ENCODE peak calls at places on chromosomes 16 and 17, in five cellular contexts. One of them, this sample, is unnamed.

GRCh38 chr17:46984892-46985291 is 5.8 kb upstream of the RPRML start:
- DNase-seq in neural progenitor cell: no peak
- DNase-seq in PC-3: no peak
- DNase-seq in HCT116: no peak
- DNase-seq in GM23248: no peak
- DNase-seq in this sample: no peak

GRCh38 chr17:50064253-50064991 is 8.5 kb downstream of the ITGA3 start:
- DNase-seq in GM23248: peak; percentile 99
- DNase-seq in neural progenitor cell: no peak
- DNase-seq in HCT116: peak; percentile 86
- DNase-seq in PC-3: peak; percentile 100
- DNase-seq in this sample: peak; percentile 83

GRCh38 chr16:85148959-85149358 is 36.7 kb upstream of the CIBAR2 start:
- DNase-seq in neural progenitor cell: no peak
- DNase-seq in HCT116: no peak
- DNase-seq in GM23248: peak; percentile 84
- DNase-seq in PC-3: peak; percentile 39
- DNase-seq in this sample: no peak

GRCh38 chr16:75864243-75864642 is 138.0 kb upstream of the CPHXL start:
- DNase-seq in GM23248: no peak
- DNase-seq in PC-3: no peak
- DNase-seq in neural progenitor cell: no peak
- DNase-seq in HCT116: no peak
- DNase-seq in this sample: no peak

GRCh38 chr16:29807426-29808218 is 1.3 kb downstream of the MAZ start:
- DNase-seq in neural progenitor cell: peak; percentile 89
- DNase-seq in HCT116: peak; percentile 82
- DNase-seq in PC-3: peak; percentile 78
- DNase-seq in GM23248: peak; percentile 96
- DNase-seq in this sample: peak; percentile 92

GRCh38 chr17:74779948-74780400 is 3.8 kb upstream of the NAT9 start:
- DNase-seq in neural progenitor cell: no peak
- DNase-seq in PC-3: no peak
- DNase-seq in HCT116: no peak
- DNase-seq in GM23248: no peak
- DNase-seq in this sample: no peak

GRCh38 chr16:86709902-86710601 is 131.7 kb downstream of the FOXL1 start:
- DNase-seq in neural progenitor cell: no peak
- DNase-seq in HCT116: no peak
- DNase-seq in PC-3: no peak
- DNase-seq in GM23248: no peak
- DNase-seq in this sample: no peak

GRCh38 chr17:50094753-50095616 is at the start of gene PDK2:
- DNase-seq in GM23248: peak; percentile 98
- DNase-seq in HCT116: peak; percentile 96
- DNase-seq in neural progenitor cell: peak; percentile 99
- DNase-seq in PC-3: peak; percentile 99
- DNase-seq in this sample: peak; percentile 97

GRCh38 chr16:84754353-84754856 is 54.6 kb downstream of the USP10 start:
- DNase-seq in neural progenitor cell: peak; percentile 85
- DNase-seq in HCT116: peak; percentile 79
- DNase-seq in GM23248: peak; percentile 81
- DNase-seq in PC-3: peak; percentile 87
- DNase-seq in this sample: peak; percentile 91

GRCh38 chr16:88295526-88296436 is 87.0 kb upstream of the ZNF469 start:
- DNase-seq in neural progenitor cell: no peak
- DNase-seq in GM23248: no peak
- DNase-seq in HCT116: no peak
- DNase-seq in PC-3: no peak
- DNase-seq in this sample: no peak

GRCh38 chr17:15509095-15509494 is 41.7 kb upstream of the CDRT4 start:
- DNase-seq in HCT116: no peak
- DNase-seq in neural progenitor cell: no peak
- DNase-seq in PC-3: no peak
- DNase-seq in GM23248: no peak
- DNase-seq in this sample: no peak

GRCh38 chr17:72349508-72350472 is 229.0 kb downstream of the SOX9 start:
- DNase-seq in neural progenitor cell: no peak
- DNase-seq in GM23248: no peak
- DNase-seq in HCT116: no peak
- DNase-seq in PC-3: no peak
- DNase-seq in this sample: no peak

GRCh38 chr16:1371054-1371978 is 19.6 kb downstream of the GNPTG start:
- DNase-seq in neural progenitor cell: no peak
- DNase-seq in HCT116: no peak
- DNase-seq in PC-3: no peak
- DNase-seq in GM23248: no peak
- DNase-seq in this sample: no peak

GRCh38 chr16:2464333-2464732 is 4.4 kb downstream of the TEDC2 start:
- DNase-seq in GM23248: no peak
- DNase-seq in HCT116: no peak
- DNase-seq in PC-3: no peak
- DNase-seq in neural progenitor cell: no peak
- DNase-seq in this sample: no peak

GRCh38 chr16:69057400-69058378 is 47.8 kb upstream of the HAS3 start:
- DNase-seq in HCT116: peak; percentile 64
- DNase-seq in GM23248: peak; percentile 94
- DNase-seq in PC-3: peak; percentile 93
- DNase-seq in neural progenitor cell: no peak
- DNase-seq in this sample: no peak

GRCh38 chr17:41695954-41696720 is 7.5 kb downstream of the EIF1 start:
- DNase-seq in GM23248: peak; percentile 90
- DNase-seq in PC-3: peak; percentile 73
- DNase-seq in neural progenitor cell: peak; percentile 91
- DNase-seq in HCT116: peak; percentile 53
- DNase-seq in this sample: peak; percentile 89

GRCh38 chr17:59506907-59507726 is 58.3 kb upstream of the DHX40 start:
- DNase-seq in GM23248: peak; percentile 84
- DNase-seq in PC-3: no peak
- DNase-seq in HCT116: no peak
- DNase-seq in neural progenitor cell: no peak
- DNase-seq in this sample: no peak

GRCh38 chr16:80231888-80232287 is 308.9 kb upstream of the DYNLRB2 start:
- DNase-seq in GM23248: peak; percentile 92
- DNase-seq in HCT116: no peak
- DNase-seq in PC-3: no peak
- DNase-seq in neural progenitor cell: no peak
- DNase-seq in this sample: no peak

GRCh38 chr16:53773150-53773846 is 69.3 kb downstream of the FTO start:
- DNase-seq in neural progenitor cell: peak; percentile 70
- DNase-seq in GM23248: peak; percentile 86
- DNase-seq in PC-3: peak; percentile 74
- DNase-seq in HCT116: no peak
- DNase-seq in this sample: peak; percentile 81

GRCh38 chr17:72654746-72655145 is 437.7 kb downstream of the SLC39A11 start:
- DNase-seq in HCT116: no peak
- DNase-seq in GM23248: no peak
- DNase-seq in PC-3: no peak
- DNase-seq in neural progenitor cell: no peak
- DNase-seq in this sample: no peak

GRCh38 chr17:36602924-36603384 is 1.6 kb downstream of the MRM1 start:
- DNase-seq in GM23248: peak; percentile 71
- DNase-seq in HCT116: peak; percentile 58
- DNase-seq in PC-3: peak; percentile 72
- DNase-seq in neural progenitor cell: peak; percentile 84
- DNase-seq in this sample: peak; percentile 80

GRCh38 chr16:68313116-68313515 is 2.3 kb downstream of the PRMT7 start:
- DNase-seq in PC-3: no peak
- DNase-seq in HCT116: no peak
- DNase-seq in neural progenitor cell: no peak
- DNase-seq in GM23248: peak; percentile 38
- DNase-seq in this sample: no peak

GRCh38 chr17:39621523-39622379 is 5.0 kb upstream of the PPP1R1B start:
- DNase-seq in neural progenitor cell: peak; percentile 90
- DNase-seq in PC-3: peak; percentile 84
- DNase-seq in GM23248: peak; percentile 85
- DNase-seq in HCT116: no peak
- DNase-seq in this sample: peak; percentile 89

GRCh38 chr17:39624313-39624712 is 2.4 kb upstream of the PPP1R1B start:
- DNase-seq in HCT116: no peak
- DNase-seq in neural progenitor cell: no peak
- DNase-seq in GM23248: no peak
- DNase-seq in PC-3: no peak
- DNase-seq in this sample: no peak

GRCh38 chr17:39625198-39625769 is 1.5 kb upstream of the PPP1R1B start:
- DNase-seq in neural progenitor cell: no peak
- DNase-seq in GM23248: no peak
- DNase-seq in HCT116: no peak
- DNase-seq in PC-3: no peak
- DNase-seq in this sample: no peak

GRCh38 chr17:39622380-39623006 is 4.3 kb upstream of the PPP1R1B start:
- DNase-seq in PC-3: peak; percentile 21
- DNase-seq in HCT116: no peak
- DNase-seq in GM23248: peak; percentile 48
- DNase-seq in neural progenitor cell: no peak
- DNase-seq in this sample: no peak

DNA sequence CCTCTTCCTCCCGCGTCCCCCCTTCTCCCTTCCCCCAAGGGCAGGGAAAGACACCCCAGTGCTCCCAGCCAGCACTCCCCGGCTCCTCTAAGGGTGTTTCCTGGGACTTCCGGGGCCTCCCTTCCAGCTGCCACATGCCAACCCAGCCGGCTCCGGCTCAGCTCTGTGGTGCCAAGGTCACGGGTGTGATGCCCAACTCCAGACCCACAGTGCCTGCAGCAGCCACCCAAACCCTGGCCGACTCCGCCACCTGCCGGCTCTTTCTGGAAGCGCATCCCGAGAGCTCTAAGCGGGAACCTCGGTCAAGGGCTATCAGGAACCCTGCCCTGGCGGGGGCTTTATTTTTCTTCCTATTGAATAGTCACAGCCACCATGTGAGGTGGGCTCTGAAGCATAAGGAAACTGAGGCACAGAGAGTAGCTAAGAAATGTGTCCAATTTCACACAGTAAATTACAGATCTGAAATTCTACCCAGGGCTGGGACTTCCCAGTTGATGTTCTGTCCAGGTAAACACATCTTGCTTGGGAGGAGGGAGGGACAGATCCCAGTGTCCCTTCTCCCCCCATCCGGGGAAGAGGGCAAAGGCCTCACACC is 3.3 kb upstream of the PPP1R1B start:
- DNase-seq in PC-3: peak; percentile 77
- DNase-seq in GM23248: peak; percentile 74
- DNase-seq in HCT116: no peak
- DNase-seq in neural progenitor cell: peak; percentile 78
- DNase-seq in this sample: peak; percentile 86
- TF ChIP-seq EZH2 in PC-3: no peak
- TF ChIP-seq EZH2 in GM23248: no peak
- TF ChIP-seq EZH2 in HCT116: no peak
- TF ChIP-seq EZH2 in neural progenitor cell: no peak
- TF ChIP-seq EZH2 in this sample: no peak

DNA sequence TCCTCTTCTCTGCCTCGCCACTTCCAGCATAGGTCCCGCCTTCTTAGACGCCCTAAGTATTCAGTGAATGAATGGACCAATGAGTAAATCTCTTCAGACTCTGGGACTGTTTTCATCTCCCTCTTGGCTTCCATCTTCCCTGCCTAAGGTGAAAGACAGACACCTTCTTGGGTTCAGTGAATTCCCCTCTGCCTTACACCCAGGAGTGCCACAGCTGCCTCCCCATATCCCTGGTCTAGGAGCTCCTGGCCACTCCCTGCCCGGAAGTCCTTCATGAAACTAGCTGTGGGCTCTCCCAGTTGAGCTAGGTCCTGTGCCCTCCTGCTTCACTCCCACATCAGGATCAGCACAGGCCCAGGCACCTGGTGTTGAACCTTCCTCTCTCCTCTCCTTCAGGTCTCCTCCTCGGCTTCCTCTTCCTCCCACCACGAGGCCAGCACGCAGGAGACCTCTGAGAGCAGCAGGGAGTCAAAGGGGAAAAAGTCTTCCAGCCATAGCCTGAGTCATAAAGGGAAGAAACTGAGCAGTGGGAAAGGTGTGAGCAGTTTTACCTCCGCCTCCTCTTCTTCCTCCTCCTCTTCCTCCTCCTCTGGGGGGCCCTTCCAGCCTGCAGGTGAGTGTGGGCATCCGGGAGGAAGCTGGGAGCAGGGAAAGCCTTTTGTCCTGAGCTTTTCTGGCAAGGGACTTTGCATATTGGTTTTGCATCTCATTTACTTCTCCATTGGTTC is 10.3 kb downstream of the MLLT6 start:
- DNase-seq in neural progenitor cell: no peak
- DNase-seq in PC-3: no peak
- DNase-seq in GM23248: no peak
- DNase-seq in HCT116: no peak
- DNase-seq in this sample: no peak
- H3K27ac ChIP-seq in neural progenitor cell: no peak overlapping the region
- H3K27ac ChIP-seq in PC-3: no peak overlapping the region
- H3K27ac ChIP-seq in GM23248: no peak overlapping the region
- H3K27ac ChIP-seq in HCT116: peak overlapping the region; percentile 18
- H3K27ac ChIP-seq in this sample: no peak overlapping the region

DNA sequence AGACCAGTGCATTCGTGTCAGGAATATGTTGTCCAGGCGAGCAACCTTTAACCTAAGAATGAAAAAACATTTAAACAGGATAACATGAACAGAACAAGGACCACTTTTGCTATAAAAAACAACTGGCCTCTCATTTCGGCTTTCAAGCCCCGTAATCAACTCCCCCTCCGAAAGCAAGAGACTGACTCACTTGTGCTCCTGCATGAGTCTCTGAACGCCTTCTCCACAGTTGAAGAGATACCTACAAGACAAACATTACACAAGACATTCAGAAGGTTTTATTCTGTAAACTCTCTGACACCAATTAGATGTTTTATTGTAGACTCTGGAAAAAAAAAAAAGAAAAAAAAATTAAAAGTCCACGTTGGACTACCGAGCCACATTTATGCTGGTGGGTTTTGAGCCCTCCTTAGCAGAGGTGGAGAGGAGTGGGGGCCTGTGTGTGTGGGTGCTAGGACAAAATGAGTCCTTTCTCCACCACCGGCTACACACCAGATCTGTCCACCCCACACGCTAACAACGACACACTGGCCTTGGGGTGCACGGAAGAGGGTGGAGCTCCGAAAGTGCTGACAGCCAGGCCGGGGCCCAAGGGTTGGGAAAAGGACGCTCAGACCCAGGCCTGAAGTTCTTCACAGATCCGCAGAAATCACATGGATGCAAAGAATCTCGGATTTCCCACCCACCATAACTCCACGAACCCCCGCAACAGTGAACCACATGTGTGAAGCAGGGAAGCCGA is 775 bp downstream of the ELAC2 start:
- DNase-seq in PC-3: peak; percentile 31
- DNase-seq in GM23248: peak; percentile 65
- DNase-seq in neural progenitor cell: no peak
- DNase-seq in HCT116: no peak
- DNase-seq in this sample: no peak
- TF ChIP-seq EZH2phosphoT487 in PC-3: no peak
- TF ChIP-seq EZH2phosphoT487 in GM23248: no peak
- TF ChIP-seq EZH2phosphoT487 in neural progenitor cell: no peak
- TF ChIP-seq EZH2phosphoT487 in HCT116: no peak
- TF ChIP-seq EZH2phosphoT487 in this sample: no peak

DNA sequence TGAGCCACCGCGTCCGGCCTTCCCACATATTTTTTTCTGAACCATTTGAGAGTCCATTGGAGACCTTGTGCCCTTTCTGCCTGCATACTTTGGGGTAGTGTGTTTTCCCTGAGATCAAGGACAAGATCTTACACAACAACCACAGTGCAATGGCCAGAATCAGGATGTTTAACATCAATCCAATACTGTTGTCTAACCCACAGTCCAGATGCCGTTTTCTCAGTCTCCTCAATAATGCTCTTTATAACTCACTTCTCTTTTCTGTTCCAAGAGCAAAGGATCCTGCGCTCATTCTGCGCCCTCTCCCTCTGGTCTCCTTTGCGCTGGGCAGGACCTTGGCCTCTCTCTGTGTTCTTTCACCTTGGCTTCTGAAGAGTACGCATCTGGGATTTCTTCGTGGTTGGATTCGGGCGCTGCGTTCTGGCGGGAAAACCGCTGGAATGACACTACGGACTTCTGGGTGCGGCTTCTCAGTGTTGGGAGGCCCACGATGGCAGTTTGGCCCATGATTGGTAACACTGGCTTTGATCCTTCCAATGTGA is 16.6 kb downstream of the CBX4 start:
- DNase-seq in GM23248: no peak
- DNase-seq in neural progenitor cell: no peak
- DNase-seq in PC-3: no peak
- DNase-seq in HCT116: no peak
- DNase-seq in this sample: no peak
- TF ChIP-seq EZH2 in GM23248: no peak
- TF ChIP-seq EZH2 in neural progenitor cell: no peak
- TF ChIP-seq EZH2 in PC-3: no peak
- TF ChIP-seq EZH2 in HCT116: no peak
- TF ChIP-seq EZH2 in this sample: no peak